ENCODE peak calls at places on chromosomes 11 and 22, in ten cellular contexts. V, P, Z, A, I, B, N, T, U and Q are unnamed samples.

GRCh38 chr11:95641506-95641905 is 148.1 kb downstream of the FAM76B start:
- DNase-seq in U (no peak), T (no peak), A (no peak), I (no peak), P (no peak), V (no peak), B (no peak), N (no peak), Z (peak; percentile 58), Q (no peak)

GRCh38 chr11:129373489-129373953 is 2.1 kb upstream of the BARX2 start:
- DNase-seq in I (no peak), Z (no peak), U (no peak), A (no peak), N (no peak), P (peak; percentile 39), T (no peak), V (no peak), B (no peak), Q (no peak)

GRCh38 chr11:130001491-130002351 is 914 bp downstream of the PRDM10 start:
- DNase-seq in U (peak; percentile 44), N (peak; percentile 48), P (peak; percentile 57), Z (no peak), B (peak; percentile 31), V (no peak), A (peak; percentile 55), I (no peak), T (no peak), Q (no peak)

GRCh38 chr11:122893131-122893530 is 10.6 kb downstream of the JHY start:
- DNase-seq in N (no peak), I (no peak), Z (no peak), T (no peak), U (no peak), P (no peak), B (no peak), A (no peak), V (no peak), Q (no peak)

GRCh38 chr11:33089776-33090175 is 50.4 kb downstream of the TCP11L1 start:
- DNase-seq in T (no peak), B (no peak), A (no peak), V (no peak), P (no peak), N (no peak), U (no peak), Z (no peak), I (no peak), Q (no peak)

GRCh38 chr11:34512810-34513673 is 552 bp downstream of the ELF5 start:
- DNase-seq in B (peak; percentile 25), Z (no peak), I (peak; percentile 37), P (peak; percentile 87), T (peak; percentile 46), U (peak; percentile 61), V (peak; percentile 40), N (peak; percentile 84), A (peak; percentile 34), Q (peak; percentile 35)

GRCh38 chr11:65121865-65122696 is at the start of the genes FAU and MRPL49:
- DNase-seq in V (peak; percentile 99), A (peak; percentile 99), Z (peak; percentile 99), T (peak; percentile 94), P (peak; percentile 98), U (peak; percentile 100), I (peak; percentile 99), N (peak; percentile 95), B (peak; percentile 94), Q (peak; percentile 98)

GRCh38 chr11:68954970-68955958 is 25.5 kb downstream of the MRGPRD start:
- DNase-seq in V (no peak), N (peak; percentile 44), P (no peak), A (peak; percentile 63), I (no peak), U (peak; percentile 77), T (no peak), Z (no peak), B (no peak), Q (no peak)

GRCh38 chr11:110763249-110764011 is 51.2 kb upstream of the ARHGAP20 start:
- DNase-seq in A (no peak), N (no peak), Z (no peak), T (no peak), B (no peak), V (no peak), U (peak; percentile 52), I (no peak), P (no peak), Q (no peak)

GRCh38 chr11:64165482-64165841 is 451 bp downstream of the MACROD1 start:
- DNase-seq in T (no peak), I (no peak), U (peak; percentile 35), N (peak; percentile 32), P (no peak), Z (no peak), B (no peak), V (peak; percentile 43), A (peak; percentile 28), Q (no peak)

GRCh38 chr22:42630901-42631602 is 9.3 kb downstream of the ATP5MGL start:
- DNase-seq in A (no peak), P (no peak), I (no peak), U (no peak), T (no peak), Z (no peak), B (no peak), N (no peak), V (no peak), Q (no peak)

GRCh38 chr22:21657361-21658118 is 8.3 kb upstream of the PPIL2 start:
- DNase-seq in Z (peak; percentile 89), N (peak; percentile 96), V (peak; percentile 76), U (peak; percentile 89), T (no peak), A (peak; percentile 81), B (peak; percentile 40), I (peak; percentile 75), P (peak; percentile 88), Q (peak; percentile 74)

GRCh38 chr11:76564400-76564799 is 106.1 kb downstream of the LRRC32 start:
- DNase-seq in U (no peak), I (no peak), T (no peak), A (no peak), Z (no peak), P (no peak), B (no peak), N (no peak), V (no peak), Q (no peak)

GRCh38 chr22:42978453-42979103 is 36.4 kb downstream of the PACSIN2 start:
- DNase-seq in I (no peak), T (no peak), A (no peak), P (peak; percentile 50), U (no peak), Z (no peak), V (no peak), B (no peak), N (no peak), Q (no peak)